ENCODE peak calls at places on chromosomes 1 and 21, in five cellular contexts. Y, X, F, E and S are unnamed samples.

GRCh38 chr1:222979561-222979960 is 163.5 kb downstream of the TLR5 start:
- DNase-seq in Y (no peak), X (no peak), F (no peak), E (no peak), S (no peak)

GRCh38 chr1:164838786-164839185 is 279.8 kb downstream of the PBX1 start:
- DNase-seq in Y (no peak), X (no peak), F (no peak), E (no peak), S (no peak)

GRCh38 chr1:157403203-157403602 is 149.1 kb downstream of the FCRL5 start:
- DNase-seq in Y (peak; percentile 70), X (no peak), F (no peak), E (peak; percentile 29), S (no peak)

GRCh38 chr1:85311818-85312217 is 35.4 kb upstream of the BCL10 start:
- DNase-seq in Y (no peak), X (no peak), F (no peak), E (no peak), S (no peak)

GRCh38 chr1:226223157-226223785 is at the start of gene MIXL1:
- DNase-seq in Y (peak; percentile 78), X (peak; percentile 11), F (no peak), E (peak; percentile 45), S (no peak)

GRCh38 chr21:44303490-44303981 is 3.7 kb downstream of the PFKL start:
- DNase-seq in Y (no peak), X (peak; percentile 86), F (no peak), E (no peak), S (no peak)

GRCh38 chr1:179012033-179012432 is 13.7 kb upstream of the FAM20B start:
- DNase-seq in Y (no peak), X (no peak), F (no peak), E (no peak), S (no peak)

GRCh38 chr1:226296911-226297310 is 12.1 kb downstream of the LIN9 start:
- DNase-seq in Y (no peak), X (no peak), F (no peak), E (no peak), S (no peak)

GRCh38 chr1:47755368-47755990 is 241.7 kb downstream of the TRABD2B start:
- DNase-seq in Y (peak; percentile 83), X (peak; percentile 63), F (no peak), E (peak; percentile 42), S (peak; percentile 76)

GRCh38 chr1:159935719-159936283 is 9.6 kb downstream of the IGSF9 start:
- DNase-seq in Y (no peak), X (no peak), F (no peak), E (no peak), S (no peak)

GRCh38 chr1:11655263-11656079 is 794 bp downstream of the FBXO44 start:
- DNase-seq in Y (peak; percentile 57), X (no peak), F (no peak), E (no peak), S (peak; percentile 71)

GRCh38 chr1:109790735-109791494 is 27.2 kb upstream of the EPS8L3 start:
- DNase-seq in Y (peak; percentile 61), X (peak; percentile 60), F (peak; percentile 76), E (peak; percentile 82), S (peak; percentile 94)

GRCh38 chr1:201912832-201913231 is 24.1 kb downstream of the SHISA4 start:
- DNase-seq in Y (no peak), X (peak; percentile 38), F (no peak), E (no peak), S (no peak)

GRCh38 chr1:114033219-114033706 is 54.0 kb downstream of the OLFML3 start:
- DNase-seq in Y (peak; percentile 92), X (no peak), F (no peak), E (no peak), S (no peak)

GRCh38 chr21:35525443-35525842 is 476.3 kb upstream of the RUNX1 start:
- DNase-seq in Y (no peak), X (no peak), F (no peak), E (no peak), S (no peak)

GRCh38 chr1:112402682-112403643 is 6.9 kb downstream of the CTTNBP2NL start:
- DNase-seq in Y (no peak), X (no peak), F (no peak), E (no peak), S (no peak)

DNA sequence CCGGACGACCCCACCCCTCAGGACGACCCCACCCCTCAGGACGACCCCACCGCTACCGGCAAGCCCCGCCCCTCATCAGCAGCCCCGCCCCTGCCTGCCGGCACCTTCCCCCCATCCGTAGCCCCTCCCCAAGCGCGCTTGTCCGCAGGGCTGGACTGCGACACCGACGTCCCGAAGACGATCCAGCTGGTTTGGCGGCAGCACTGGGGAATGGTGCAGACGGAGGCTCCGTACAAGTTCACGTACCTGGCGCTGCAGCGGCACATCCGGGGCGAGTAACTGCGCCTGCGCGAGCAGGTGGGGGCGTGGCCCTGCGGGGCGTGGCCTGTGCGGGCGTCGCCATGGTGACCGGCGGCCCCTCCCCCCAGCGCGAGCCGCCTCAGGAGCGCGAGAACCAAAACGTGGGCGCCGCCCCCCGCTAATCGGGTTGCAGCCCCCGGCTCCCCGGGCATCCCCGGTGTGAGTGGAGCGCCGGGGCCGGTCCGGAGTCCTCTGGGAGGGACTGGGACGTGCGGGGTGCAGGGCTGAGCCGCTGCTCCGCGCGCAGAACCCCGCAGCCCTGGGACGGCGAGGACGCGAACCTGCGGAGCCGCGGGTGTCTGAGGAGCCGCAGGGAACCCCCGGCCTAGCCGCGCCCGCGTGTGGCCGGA is 4.9 kb downstream of the RNF223 start:
- DNase-seq in Y (peak; percentile 82), X (peak; percentile 92), F (peak; percentile 79), E (peak; percentile 95), S (peak; percentile 95)
- TF ChIP-seq POLR2AphosphoS5 in Y (no peak), X (peak; percentile 86), F (no peak), E (peak; percentile 30), S (peak; percentile 85)

DNA sequence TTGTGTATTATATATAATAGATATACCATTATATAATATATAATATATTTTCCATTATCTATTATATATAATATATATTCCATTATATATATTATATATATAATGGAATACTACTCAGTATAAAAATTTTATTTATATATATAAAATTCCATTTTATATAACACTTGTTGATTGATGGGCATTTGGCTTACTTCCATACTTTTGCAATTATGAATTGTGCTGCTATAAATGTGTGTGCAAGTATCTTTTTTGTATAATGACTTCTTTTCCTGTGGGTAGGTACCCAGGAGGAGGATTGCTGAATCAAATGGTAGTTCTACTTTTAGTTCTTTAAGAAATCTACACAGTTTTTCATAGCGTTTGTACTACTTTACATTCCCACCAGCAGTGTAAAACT is 1211.1 kb downstream of the NCAM2 start:
- DNase-seq in Y (no peak), X (no peak), F (no peak), E (no peak), S (no peak)
- TF ChIP-seq POLR2AphosphoS5 in Y (no peak), X (no peak), F (no peak), E (no peak), S (no peak)

GRCh38 chr1:236287757-236288619 is 6.2 kb upstream of the ERO1B start:
- DNase-seq in Y (peak; percentile 94), X (peak; percentile 22), F (no peak), E (no peak), S (no peak)

GRCh38 chr1:236288620-236288976 is 6.8 kb upstream of the ERO1B start:
- DNase-seq in Y (no peak), X (no peak), F (no peak), E (no peak), S (no peak)

GRCh38 chr1:236287356-236287755 is 5.6 kb upstream of the ERO1B start:
- DNase-seq in Y (no peak), X (no peak), F (no peak), E (no peak), S (no peak)

GRCh38 chr1:236292425-236292824 is 10.7 kb upstream of the ERO1B start:
- DNase-seq in Y (no peak), X (no peak), F (no peak), E (no peak), S (no peak)

DNA sequence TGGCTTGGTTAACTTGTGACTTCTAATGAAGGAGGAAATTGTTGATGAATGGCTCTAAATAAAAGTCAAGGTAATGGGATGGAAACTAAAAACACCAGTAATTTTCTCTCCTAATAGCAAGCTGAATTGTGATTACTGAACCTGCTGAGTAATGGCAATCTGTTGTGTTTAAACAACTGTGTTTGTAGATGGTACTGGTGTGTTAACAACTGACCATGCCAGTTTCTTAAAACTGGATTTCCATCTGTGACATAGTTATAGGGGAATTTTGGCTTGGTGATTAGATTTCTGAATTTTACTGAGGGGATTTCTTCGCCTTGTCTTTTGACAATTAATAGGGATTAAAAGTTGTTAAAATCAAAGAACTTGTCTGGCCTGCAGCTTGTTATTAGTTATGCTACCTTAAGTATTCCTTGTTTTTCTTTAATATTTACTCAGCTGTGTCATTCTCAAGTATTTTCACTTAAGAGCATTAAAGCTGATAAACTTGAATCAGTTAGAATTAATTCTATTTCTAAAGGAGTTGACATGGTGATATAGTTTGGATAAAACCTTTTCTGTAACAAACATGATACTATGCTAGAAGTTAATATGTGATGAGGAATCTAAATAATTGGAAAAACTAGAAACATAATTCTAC is 7.9 kb upstream of the ERO1B start:
- DNase-seq in Y (no peak), X (no peak), F (no peak), E (no peak), S (no peak)
- TF ChIP-seq POLR2AphosphoS5 in Y (no peak), X (no peak), F (no peak), E (no peak), S (no peak)

DNA sequence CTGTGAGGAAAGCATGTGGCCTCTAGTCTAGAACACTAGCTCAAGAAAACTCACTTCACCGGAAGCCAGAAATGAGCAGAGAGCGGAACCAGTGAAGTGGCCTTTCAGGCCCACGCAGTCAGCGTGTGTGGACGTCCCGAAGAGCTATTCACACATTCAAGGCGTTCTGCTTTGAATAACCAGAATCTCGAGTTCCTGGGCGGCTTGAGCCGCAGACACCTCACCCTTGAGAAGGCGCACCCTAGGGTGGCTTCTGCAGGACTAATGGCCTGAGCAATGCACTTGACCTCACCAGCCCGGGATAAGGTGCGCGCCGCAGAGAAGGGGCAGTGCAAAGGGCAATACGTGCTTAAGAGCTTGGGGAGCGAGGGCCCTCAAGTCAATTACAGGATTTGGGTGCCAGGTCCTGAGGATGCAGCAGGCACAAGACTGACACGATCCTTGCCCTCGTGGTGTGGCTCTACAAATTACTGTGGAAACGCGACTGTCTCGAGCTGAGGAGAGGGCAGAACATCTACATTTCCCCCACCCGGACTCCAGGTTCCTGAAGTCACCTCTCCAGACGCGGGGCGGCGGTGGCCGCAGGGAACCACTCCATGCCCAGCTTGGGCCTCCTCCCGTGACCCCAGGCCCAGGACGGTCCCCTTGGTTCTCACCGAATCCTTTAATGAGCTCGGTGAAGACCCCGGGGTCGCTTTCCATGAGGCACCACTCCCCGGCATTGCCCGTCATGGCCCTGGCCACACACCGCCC is 455 bp downstream of the UCHL5 start:
- DNase-seq in Y (peak; percentile 58), X (peak; percentile 54), F (peak; percentile 75), E (peak; percentile 28), S (peak; percentile 87)
- TF ChIP-seq POLR2AphosphoS5 in Y (no peak), X (peak; percentile 34), F (no peak), E (peak; percentile 83), S (peak; percentile 70)

GRCh38 chr1:245247356-245247755 is 92.6 kb downstream of the KIF26B start:
- DNase-seq in Y (no peak), X (no peak), F (no peak), E (no peak), S (no peak)

GRCh38 chr1:245241506-245242130 is 86.8 kb downstream of the KIF26B start:
- DNase-seq in Y (no peak), X (no peak), F (no peak), E (no peak), S (no peak)

GRCh38 chr1:245247791-245248789 is 93.3 kb downstream of the KIF26B start:
- DNase-seq in Y (no peak), X (no peak), F (no peak), E (no peak), S (no peak)

GRCh38 chr1:245242989-245243388 is 88.2 kb downstream of the KIF26B start:
- DNase-seq in Y (no peak), X (no peak), F (no peak), E (no peak), S (no peak)

GRCh38 chr1:245245021-245245667 is 90.4 kb downstream of the KIF26B start:
- DNase-seq in Y (no peak), X (peak; percentile 65), F (peak; percentile 62), E (no peak), S (no peak)
- TF ChIP-seq POLR2AphosphoS5 in Y (no peak), X (no peak), F (no peak), E (no peak), S (no peak)